ENCODE peak calls at places on chromosomes 1 and 21, in seven cellular contexts. One of them, this sample, is unnamed.

GRCh38 chr1:213976665-213977485 is 10.9 kb upstream of the PROX1 start:
- DNase-seq in activated CD4-positive, alpha-beta T cell treated with anti-CD3 and anti-CD28 coated beads for 1 hour: no peak
- DNase-seq in KBM-7: no peak
- DNase-seq in hippocampal formation: no peak
- DNase-seq in fibroblast of lung: no peak
- DNase-seq in mammary epithelial cell: no peak
- DNase-seq in GM03348: no peak
- DNase-seq in this sample: no peak

GRCh38 chr1:109298666-109299086 is 8.1 kb downstream of the MYBPHL start:
- DNase-seq in activated CD4-positive, alpha-beta T cell treated with anti-CD3 and anti-CD28 coated beads for 1 hour: no peak
- DNase-seq in KBM-7: no peak
- DNase-seq in hippocampal formation: peak; percentile 84
- DNase-seq in fibroblast of lung: no peak
- DNase-seq in mammary epithelial cell: peak; percentile 52
- DNase-seq in GM03348: peak; percentile 59
- DNase-seq in this sample: peak; percentile 46

GRCh38 chr1:7104053-7104738 is 318.9 kb downstream of the CAMTA1 start:
- DNase-seq in activated CD4-positive, alpha-beta T cell treated with anti-CD3 and anti-CD28 coated beads for 1 hour: no peak
- DNase-seq in KBM-7: no peak
- DNase-seq in hippocampal formation: no peak
- DNase-seq in fibroblast of lung: peak; percentile 2
- DNase-seq in mammary epithelial cell: no peak
- DNase-seq in GM03348: no peak
- DNase-seq in this sample: no peak

GRCh38 chr1:210944255-210944654 is 189.7 kb downstream of the KCNH1 start:
- DNase-seq in activated CD4-positive, alpha-beta T cell treated with anti-CD3 and anti-CD28 coated beads for 1 hour: no peak
- DNase-seq in KBM-7: no peak
- DNase-seq in hippocampal formation: no peak
- DNase-seq in fibroblast of lung: no peak
- DNase-seq in mammary epithelial cell: no peak
- DNase-seq in GM03348: no peak
- DNase-seq in this sample: no peak

GRCh38 chr1:25027876-25028586 is 98.0 kb upstream of the RUNX3 start:
- DNase-seq in activated CD4-positive, alpha-beta T cell treated with anti-CD3 and anti-CD28 coated beads for 1 hour: no peak
- DNase-seq in KBM-7: no peak
- DNase-seq in hippocampal formation: no peak
- DNase-seq in fibroblast of lung: no peak
- DNase-seq in mammary epithelial cell: no peak
- DNase-seq in GM03348: no peak
- DNase-seq in this sample: no peak

GRCh38 chr1:31714442-31715096 is 10.8 kb upstream of the COL16A1 start:
- DNase-seq in activated CD4-positive, alpha-beta T cell treated with anti-CD3 and anti-CD28 coated beads for 1 hour: no peak
- DNase-seq in KBM-7: peak; percentile 49
- DNase-seq in hippocampal formation: no peak
- DNase-seq in fibroblast of lung: peak; percentile 70
- DNase-seq in mammary epithelial cell: no peak
- DNase-seq in GM03348: peak; percentile 83
- DNase-seq in this sample: peak; percentile 50

GRCh38 chr21:33261635-33262034 is 4.5 kb upstream of the IL10RB start:
- DNase-seq in activated CD4-positive, alpha-beta T cell treated with anti-CD3 and anti-CD28 coated beads for 1 hour: no peak
- DNase-seq in KBM-7: peak; percentile 91
- DNase-seq in hippocampal formation: no peak
- DNase-seq in fibroblast of lung: peak; percentile 51
- DNase-seq in mammary epithelial cell: no peak
- DNase-seq in GM03348: no peak
- DNase-seq in this sample: peak; percentile 61

GRCh38 chr1:53344921-53345838 is 17.3 kb upstream of the LRP8 start:
- DNase-seq in activated CD4-positive, alpha-beta T cell treated with anti-CD3 and anti-CD28 coated beads for 1 hour: no peak
- DNase-seq in KBM-7: no peak
- DNase-seq in hippocampal formation: no peak
- DNase-seq in fibroblast of lung: no peak
- DNase-seq in mammary epithelial cell: no peak
- DNase-seq in GM03348: no peak
- DNase-seq in this sample: no peak

GRCh38 chr1:117673405-117673804 is 67.6 kb downstream of the TENT5C start:
- DNase-seq in activated CD4-positive, alpha-beta T cell treated with anti-CD3 and anti-CD28 coated beads for 1 hour: no peak
- DNase-seq in KBM-7: no peak
- DNase-seq in hippocampal formation: no peak
- DNase-seq in fibroblast of lung: peak; percentile 41
- DNase-seq in mammary epithelial cell: peak; percentile 77
- DNase-seq in GM03348: peak; percentile 67
- DNase-seq in this sample: peak; percentile 81

This sample was measured in bronchial epithelial cell.